ENCODE peak calls at places on chromosome 6, in four cellular contexts. I is H9, B is stomach, R is upper lobe of right lung. X is an unnamed sample. For H3K4me1, the result is how much of the 10 kb centered on the place peaks cover.

GRCh38 chr6:36599791-36600209 is 5.6 kb downstream of the SRSF3 start:
- DNase-seq in B (peak), R (peak), I (peak), X (no peak)

GRCh38 chr6:27139753-27140522 is 107.6 kb upstream of the PRSS16 start:
- DNase-seq in I (no peak), B (no peak), R (no peak), X (no peak)

GRCh38 chr6:57089687-57090457 is at the start of gene ZNF451:
- DNase-seq in B (peak), I (peak), R (peak), X (peak)

GRCh38 chr6:162029873-162030576 is 697.5 kb downstream of the PRKN start:
- DNase-seq in I (no peak), R (no peak), B (no peak), X (no peak)

GRCh38 chr6:29017428-29017802 is 12.3 kb upstream of the ZNF311 start:
- DNase-seq in R (no peak), B (no peak), I (no peak), X (no peak)

GRCh38 chr6:141265748-141266647 is 866.7 kb upstream of the GJE1 start:
- DNase-seq in R (no peak), I (no peak), B (no peak), X (no peak)

GRCh38 chr6:9131201-9131600 is 695.9 kb upstream of the SLC35B3 start:
- DNase-seq in I (no peak), R (no peak), B (no peak), X (no peak)

GRCh38 chr6:12798326-12798725 is 81.8 kb downstream of the PHACTR1 start:
- DNase-seq in B (no peak), I (no peak), R (no peak), X (no peak)

GRCh38 chr6:4675086-4675485 is 101.1 kb upstream of the CDYL start:
- DNase-seq in I (no peak), R (no peak), B (no peak), X (no peak)

GRCh38 chr6:87244380-87244779 is 78.0 kb upstream of the SMIM8 start:
- DNase-seq in B (no peak), R (no peak), I (no peak), X (no peak)

GRCh38 chr6:111866857-111867256 is 6.4 kb downstream of the FYN start:
- DNase-seq in B (no peak), I (no peak), R (no peak), X (no peak)

GRCh38 chr6:4692664-4693063 is 83.5 kb upstream of the CDYL start:
- DNase-seq in R (no peak), I (no peak), B (no peak), X (no peak)

GRCh38 chr6:3377536-3378397 is 79.1 kb downstream of the SLC22A23 start:
- DNase-seq in B (no peak), I (no peak), R (no peak), X (no peak)

GRCh38 chr6:106613590-106613989 is 15.7 kb downstream of the RTN4IP1 start:
- DNase-seq in I (no peak), R (no peak), B (no peak), X (no peak)
- H3K4me1 ChIP-seq in I (under half), R (under half), B (under half), X (under half)

GRCh38 chr6:47736083-47736700 is 37.8 kb downstream of the ADGRF4 start:
- DNase-seq in R (no peak), I (no peak), B (no peak), X (no peak)

GRCh38 chr6:47733879-47734558 is 35.6 kb downstream of the ADGRF4 start:
- DNase-seq in B (no peak), I (no peak), R (no peak), X (no peak)

GRCh38 chr6:47737406-47737805 is 39.0 kb downstream of the ADGRF4 start:
- DNase-seq in B (no peak), I (no peak), R (no peak), X (no peak)

GRCh38 chr6:47729457-47729856 is 31.1 kb downstream of the ADGRF4 start:
- DNase-seq in B (no peak), I (no peak), R (no peak), X (no peak)

DNA sequence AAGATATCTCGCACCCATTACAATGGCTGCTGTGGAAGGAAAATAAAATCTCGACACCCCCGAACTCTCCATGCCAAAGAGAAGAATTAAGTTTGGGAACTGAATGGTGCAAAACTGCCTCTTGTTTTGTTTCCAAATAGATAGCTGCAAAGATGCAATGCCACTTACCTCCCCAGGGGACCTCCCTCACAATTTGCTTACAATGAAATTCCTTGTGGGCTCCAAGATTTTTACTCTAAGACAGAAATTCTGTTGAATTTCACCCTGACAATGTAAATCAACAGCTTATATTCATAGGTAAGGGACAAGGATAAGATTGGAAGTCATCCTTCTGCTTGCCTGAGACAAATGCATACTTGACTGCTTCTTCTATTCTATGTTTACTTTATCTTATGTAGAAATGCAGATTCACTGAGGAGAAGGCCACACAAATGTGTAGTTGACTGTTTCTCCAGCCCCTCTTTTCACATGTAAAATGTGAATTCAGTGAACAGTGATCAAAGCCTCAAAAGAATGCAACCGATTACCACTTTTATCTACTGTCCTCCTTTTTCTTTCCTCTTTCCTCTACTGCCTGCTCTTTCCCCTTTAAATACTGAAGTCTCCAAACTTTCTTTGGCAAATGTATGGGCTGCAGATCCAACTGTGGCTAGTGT is 36.6 kb downstream of the ADGRF4 start:
- DNase-seq in I (no peak), R (no peak), B (no peak), X (no peak)
- H3K4me1 ChIP-seq in I (under half), R (under half), B (under half), X (under half)

GRCh38 chr6:106519460-106520394 is 109.6 kb downstream of the RTN4IP1 start:
- DNase-seq in R (peak), I (no peak), B (peak), X (no peak)
- H3K4me1 ChIP-seq in R (under half), I (under half), B (under half), X (under half)

DNA sequence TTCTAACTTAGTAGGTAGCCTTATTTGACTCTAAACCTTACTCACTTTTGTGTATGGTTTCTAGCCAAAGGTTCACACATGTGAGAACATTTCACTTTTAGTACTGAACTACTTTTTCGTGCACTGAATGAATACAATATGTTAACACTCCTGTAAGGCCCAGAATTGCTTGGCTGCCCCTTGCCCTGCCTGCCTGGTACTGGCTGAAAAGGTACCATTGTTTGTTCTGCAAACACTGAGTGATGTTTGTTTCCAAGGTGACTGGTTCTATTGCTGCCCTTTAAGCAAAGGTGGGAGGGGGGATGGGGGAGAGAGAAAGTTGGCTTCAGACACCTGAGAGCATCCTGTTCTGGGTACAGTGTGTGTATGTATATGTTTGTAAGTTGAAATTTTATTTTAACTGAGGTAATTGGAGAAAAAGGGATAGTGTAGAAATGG is 31.2 kb downstream of the RREB1 start:
- DNase-seq in B (peak), R (no peak), I (peak), X (no peak)
- H3K4me1 ChIP-seq in B (half or more), R (half or more), I (under half), X (under half)

GRCh38 chr6:156917213-156917612 is 140.0 kb downstream of the ARID1B start:
- DNase-seq in B (no peak), R (no peak), I (no peak), X (no peak)
- H3K4me1 ChIP-seq in B (half or more), R (under half), I (under half), X (under half)

DNA sequence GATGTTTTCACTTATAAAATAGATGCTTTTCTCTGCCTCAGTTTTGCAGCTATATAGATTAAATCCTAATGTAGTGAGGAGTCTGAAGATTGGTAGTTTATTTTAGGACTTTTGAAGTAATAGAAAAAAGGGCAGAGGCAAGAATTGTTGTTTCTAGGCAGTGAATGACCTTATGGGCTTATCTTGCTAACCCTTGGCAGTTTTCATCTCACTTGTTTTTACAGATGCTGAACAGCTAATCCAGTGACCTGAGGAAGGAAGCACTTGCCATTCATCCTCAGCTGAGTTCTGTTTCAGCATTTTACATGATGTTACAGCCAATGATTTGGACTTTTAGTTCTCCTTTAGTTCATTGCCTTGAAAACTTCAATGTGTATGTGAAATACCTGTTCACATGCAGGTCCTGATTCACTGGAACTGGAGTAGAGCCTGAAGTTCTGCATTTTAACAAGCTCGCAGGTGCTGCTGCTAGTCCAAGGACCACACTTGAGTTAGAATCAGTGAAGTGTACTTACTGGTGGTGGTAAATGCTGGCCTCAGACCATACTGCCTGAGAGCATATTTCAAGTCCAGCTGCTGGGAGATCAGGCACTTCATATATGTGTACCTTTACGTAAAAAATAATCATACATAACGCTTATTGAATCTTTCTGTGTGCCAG is 86.9 kb downstream of the TULP4 start:
- DNase-seq in B (no peak), I (no peak), R (no peak), X (no peak)
- H3K4me1 ChIP-seq in B (under half), I (under half), R (under half), X (under half)

GRCh38 chr6:42890311-42891198 is 11.1 kb downstream of the RPL7L1 start:
- DNase-seq in B (peak), I (peak), R (peak), X (peak)

GRCh38 chr6:42889815-42890214 is 10.4 kb downstream of the RPL7L1 start:
- DNase-seq in R (no peak), B (no peak), I (no peak), X (no peak)

GRCh38 chr6:42891199-42891722 is 11.8 kb downstream of the RPL7L1 start:
- DNase-seq in B (no peak), R (no peak), I (no peak), X (no peak)

GRCh38 chr6:42885702-42886101 is 6.3 kb downstream of the RPL7L1 start:
- DNase-seq in B (no peak), R (no peak), I (no peak), X (no peak)
- H3K4me1 ChIP-seq in B (under half), R (under half), I (under half), X (under half)

GRCh38 chr6:130993292-130993765 is 69.7 kb downstream of the EPB41L2 start:
- DNase-seq in B (no peak), I (peak), R (no peak), X (no peak)

GRCh38 chr6:130995783-130996447 is 67.1 kb downstream of the EPB41L2 start:
- DNase-seq in I (no peak), B (no peak), R (no peak), X (no peak)

GRCh38 chr6:130994319-130995097 is 68.5 kb downstream of the EPB41L2 start:
- DNase-seq in R (no peak), B (no peak), I (no peak), X (no peak)

GRCh38 chr6:130997061-130997753 is 65.8 kb downstream of the EPB41L2 start:
- DNase-seq in I (no peak), B (no peak), R (no peak), X (no peak)

GRCh38 chr6:130996635-130997034 is 66.4 kb downstream of the EPB41L2 start:
- DNase-seq in I (no peak), B (no peak), R (no peak), X (no peak)
- H3K4me1 ChIP-seq in I (under half), B (under half), R (under half), X (under half)

GRCh38 chr6:14250573-14250972 is 133.0 kb downstream of the CD83 start:
- DNase-seq in B (no peak), I (no peak), R (no peak), X (no peak)
- H3K4me1 ChIP-seq in B (under half), I (under half), R (under half), X (under half)

DNA sequence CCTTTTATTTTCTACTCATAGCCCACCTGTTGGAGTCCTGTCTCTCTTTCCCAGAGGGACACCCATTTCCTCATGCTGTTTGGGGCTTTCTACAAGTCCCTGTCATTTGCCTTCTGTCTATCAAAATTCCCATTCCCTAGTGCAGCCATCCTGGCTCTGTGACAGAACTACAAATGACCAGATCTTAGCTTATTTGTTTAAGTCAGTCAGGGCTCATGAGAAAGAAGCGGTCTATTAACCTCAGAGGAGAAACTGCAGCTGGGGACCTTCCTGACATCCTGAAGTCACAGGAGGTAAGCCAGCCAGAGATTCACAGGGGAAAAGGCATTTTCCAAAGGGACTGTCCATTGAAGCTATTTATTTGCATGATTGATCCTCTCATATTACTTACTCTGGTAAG is 1.7 kb upstream of the COL9A1 start:
- DNase-seq in R (no peak), B (no peak), I (no peak), X (no peak)
- H3K4me1 ChIP-seq in R (under half), B (under half), I (under half), X (under half)

X was measured in thoracic aorta.